ENCODE peak calls at places on chromosomes 13 and 19, in nine cellular contexts. One of them, this sample, is unnamed.

GRCh38 chr13:59638404-59638803 is 525.3 kb downstream of the DIAPH3 start:
- DNase-seq in kidney epithelial cell: no peak
- DNase-seq in adrenal gland: no peak
- DNase-seq in spleen: no peak
- DNase-seq in RWPE2: no peak
- DNase-seq in choroid plexus epithelial cell: no peak
- DNase-seq in cardiac fibroblast: peak
- DNase-seq in suprapubic skin: no peak
- DNase-seq in tibial artery: no peak
- DNase-seq in this sample: no peak

GRCh38 chr13:51370116-51370515 is 30.6 kb downstream of the SERPINE3 start:
- DNase-seq in choroid plexus epithelial cell: peak
- DNase-seq in adrenal gland: no peak
- DNase-seq in suprapubic skin: no peak
- DNase-seq in kidney epithelial cell: no peak
- DNase-seq in spleen: no peak
- DNase-seq in cardiac fibroblast: peak
- DNase-seq in tibial artery: no peak
- DNase-seq in RWPE2: no peak
- DNase-seq in this sample: peak

GRCh38 chr19:40348961-40349507 is 539 bp downstream of the PLD3 start:
- DNase-seq in choroid plexus epithelial cell: peak
- DNase-seq in spleen: no peak
- DNase-seq in kidney epithelial cell: no peak
- DNase-seq in RWPE2: no peak
- DNase-seq in adrenal gland: peak
- DNase-seq in tibial artery: no peak
- DNase-seq in suprapubic skin: no peak
- DNase-seq in cardiac fibroblast: peak
- DNase-seq in this sample: peak

GRCh38 chr13:29171244-29171643 is 351.1 kb downstream of the MTUS2 start:
- DNase-seq in suprapubic skin: no peak
- DNase-seq in adrenal gland: no peak
- DNase-seq in spleen: no peak
- DNase-seq in choroid plexus epithelial cell: no peak
- DNase-seq in cardiac fibroblast: no peak
- DNase-seq in kidney epithelial cell: no peak
- DNase-seq in RWPE2: no peak
- DNase-seq in tibial artery: no peak
- DNase-seq in this sample: no peak

GRCh38 chr19:6362351-6362801 is 1.0 kb downstream of the CLPP start:
- DNase-seq in adrenal gland: peak
- DNase-seq in spleen: no peak
- DNase-seq in RWPE2: no peak
- DNase-seq in tibial artery: no peak
- DNase-seq in choroid plexus epithelial cell: no peak
- DNase-seq in kidney epithelial cell: no peak
- DNase-seq in cardiac fibroblast: no peak
- DNase-seq in suprapubic skin: no peak
- DNase-seq in this sample: no peak

GRCh38 chr13:46530084-46530935 is 22.7 kb upstream of the LRCH1 start:
- DNase-seq in suprapubic skin: no peak
- DNase-seq in spleen: no peak
- DNase-seq in choroid plexus epithelial cell: peak
- DNase-seq in cardiac fibroblast: peak
- DNase-seq in RWPE2: no peak
- DNase-seq in tibial artery: no peak
- DNase-seq in adrenal gland: no peak
- DNase-seq in kidney epithelial cell: no peak
- DNase-seq in this sample: peak

GRCh38 chr19:2532252-2533071 is 56.5 kb downstream of the GADD45B start:
- DNase-seq in tibial artery: no peak
- DNase-seq in RWPE2: no peak
- DNase-seq in cardiac fibroblast: peak
- DNase-seq in suprapubic skin: no peak
- DNase-seq in adrenal gland: no peak
- DNase-seq in spleen: no peak
- DNase-seq in choroid plexus epithelial cell: peak
- DNase-seq in kidney epithelial cell: no peak
- DNase-seq in this sample: peak

GRCh38 chr19:45025264-45025663 is 13.6 kb upstream of the CLASRP start:
- DNase-seq in suprapubic skin: no peak
- DNase-seq in cardiac fibroblast: no peak
- DNase-seq in RWPE2: no peak
- DNase-seq in spleen: no peak
- DNase-seq in adrenal gland: no peak
- DNase-seq in choroid plexus epithelial cell: no peak
- DNase-seq in kidney epithelial cell: no peak
- DNase-seq in tibial artery: no peak
- DNase-seq in this sample: no peak

GRCh38 chr13:74977498-74977897 is 504.5 kb downstream of the TBC1D4 start:
- DNase-seq in choroid plexus epithelial cell: no peak
- DNase-seq in cardiac fibroblast: no peak
- DNase-seq in tibial artery: no peak
- DNase-seq in RWPE2: no peak
- DNase-seq in adrenal gland: no peak
- DNase-seq in spleen: no peak
- DNase-seq in suprapubic skin: no peak
- DNase-seq in kidney epithelial cell: no peak
- DNase-seq in this sample: no peak

GRCh38 chr13:111337206-111337605 is 16.8 kb downstream of the TEX29 start:
- DNase-seq in RWPE2: no peak
- DNase-seq in suprapubic skin: no peak
- DNase-seq in tibial artery: no peak
- DNase-seq in spleen: no peak
- DNase-seq in adrenal gland: no peak
- DNase-seq in choroid plexus epithelial cell: peak
- DNase-seq in cardiac fibroblast: peak
- DNase-seq in kidney epithelial cell: peak
- DNase-seq in this sample: peak

GRCh38 chr19:18424890-18425514 is 5.8 kb downstream of the SSBP4 start:
- DNase-seq in spleen: no peak
- DNase-seq in tibial artery: no peak
- DNase-seq in cardiac fibroblast: no peak
- DNase-seq in RWPE2: no peak
- DNase-seq in suprapubic skin: no peak
- DNase-seq in adrenal gland: no peak
- DNase-seq in choroid plexus epithelial cell: no peak
- DNase-seq in kidney epithelial cell: no peak
- DNase-seq in this sample: no peak

GRCh38 chr13:31946091-31946770 is 85.3 kb upstream of the FRY start:
- DNase-seq in RWPE2: no peak
- DNase-seq in tibial artery: no peak
- DNase-seq in choroid plexus epithelial cell: peak
- DNase-seq in adrenal gland: no peak
- DNase-seq in kidney epithelial cell: no peak
- DNase-seq in cardiac fibroblast: peak
- DNase-seq in suprapubic skin: no peak
- DNase-seq in spleen: no peak
- DNase-seq in this sample: no peak

GRCh38 chr19:38497907-38498306 is 64.4 kb downstream of the RYR1 start:
- DNase-seq in kidney epithelial cell: no peak
- DNase-seq in RWPE2: no peak
- DNase-seq in spleen: no peak
- DNase-seq in suprapubic skin: no peak
- DNase-seq in choroid plexus epithelial cell: no peak
- DNase-seq in cardiac fibroblast: no peak
- DNase-seq in adrenal gland: no peak
- DNase-seq in tibial artery: no peak
- DNase-seq in this sample: no peak

GRCh38 chr19:15444505-15445226 is 5.1 kb downstream of the WIZ start:
- DNase-seq in spleen: no peak
- DNase-seq in cardiac fibroblast: no peak
- DNase-seq in choroid plexus epithelial cell: no peak
- DNase-seq in kidney epithelial cell: no peak
- DNase-seq in tibial artery: peak
- DNase-seq in RWPE2: no peak
- DNase-seq in suprapubic skin: peak
- DNase-seq in adrenal gland: no peak
- DNase-seq in this sample: no peak

GRCh38 chr19:42200116-42200740 is 17.2 kb downstream of the DEDD2 start:
- DNase-seq in cardiac fibroblast: no peak
- DNase-seq in RWPE2: no peak
- DNase-seq in spleen: peak
- DNase-seq in suprapubic skin: no peak
- DNase-seq in adrenal gland: no peak
- DNase-seq in tibial artery: no peak
- DNase-seq in kidney epithelial cell: no peak
- DNase-seq in choroid plexus epithelial cell: no peak
- DNase-seq in this sample: no peak

GRCh38 chr19:51094696-51095279 is 12.1 kb upstream of the KLK14 start:
- DNase-seq in adrenal gland: no peak
- DNase-seq in suprapubic skin: no peak
- DNase-seq in cardiac fibroblast: peak
- DNase-seq in RWPE2: no peak
- DNase-seq in choroid plexus epithelial cell: no peak
- DNase-seq in spleen: no peak
- DNase-seq in kidney epithelial cell: no peak
- DNase-seq in tibial artery: no peak
- DNase-seq in this sample: no peak

GRCh38 chr13:30869491-30869890 is 36.6 kb upstream of the MEDAG start:
- DNase-seq in tibial artery: peak
- DNase-seq in choroid plexus epithelial cell: peak
- DNase-seq in adrenal gland: no peak
- DNase-seq in suprapubic skin: no peak
- DNase-seq in RWPE2: no peak
- DNase-seq in spleen: no peak
- DNase-seq in cardiac fibroblast: peak
- DNase-seq in kidney epithelial cell: no peak
- DNase-seq in this sample: no peak

GRCh38 chr13:30870916-30871712 is 35.0 kb upstream of the MEDAG start:
- DNase-seq in choroid plexus epithelial cell: no peak
- DNase-seq in cardiac fibroblast: no peak
- DNase-seq in adrenal gland: no peak
- DNase-seq in kidney epithelial cell: no peak
- DNase-seq in suprapubic skin: no peak
- DNase-seq in RWPE2: no peak
- DNase-seq in spleen: no peak
- DNase-seq in tibial artery: no peak
- DNase-seq in this sample: no peak

GRCh38 chr13:30868806-30869470 is 37.1 kb upstream of the MEDAG start:
- DNase-seq in kidney epithelial cell: no peak
- DNase-seq in cardiac fibroblast: peak
- DNase-seq in spleen: no peak
- DNase-seq in tibial artery: no peak
- DNase-seq in choroid plexus epithelial cell: peak
- DNase-seq in RWPE2: no peak
- DNase-seq in suprapubic skin: no peak
- DNase-seq in adrenal gland: no peak
- DNase-seq in this sample: no peak

GRCh38 chr13:30871713-30872029 is 34.4 kb upstream of the MEDAG start:
- DNase-seq in cardiac fibroblast: peak
- DNase-seq in RWPE2: no peak
- DNase-seq in kidney epithelial cell: no peak
- DNase-seq in tibial artery: no peak
- DNase-seq in adrenal gland: no peak
- DNase-seq in choroid plexus epithelial cell: no peak
- DNase-seq in suprapubic skin: no peak
- DNase-seq in spleen: no peak
- DNase-seq in this sample: no peak

GRCh38 chr13:30870049-30870884 is 35.8 kb upstream of the MEDAG start:
- DNase-seq in spleen: no peak
- DNase-seq in RWPE2: no peak
- DNase-seq in tibial artery: peak
- DNase-seq in choroid plexus epithelial cell: peak
- DNase-seq in suprapubic skin: peak
- DNase-seq in cardiac fibroblast: peak
- DNase-seq in adrenal gland: peak
- DNase-seq in kidney epithelial cell: no peak
- DNase-seq in this sample: peak
- TF ChIP-seq CTCF in spleen: no peak
- TF ChIP-seq CTCF in RWPE2: no peak
- TF ChIP-seq CTCF in tibial artery: no peak
- TF ChIP-seq CTCF in choroid plexus epithelial cell: no peak
- TF ChIP-seq CTCF in suprapubic skin: no peak
- TF ChIP-seq CTCF in cardiac fibroblast: no peak
- TF ChIP-seq CTCF in adrenal gland: no peak
- TF ChIP-seq CTCF in kidney epithelial cell: no peak
- TF ChIP-seq CTCF in this sample: no peak

GRCh38 chr19:49874503-49875157 is 2.5 kb downstream of the AKT1S1 start:
- DNase-seq in spleen: no peak
- DNase-seq in choroid plexus epithelial cell: no peak
- DNase-seq in suprapubic skin: no peak
- DNase-seq in RWPE2: no peak
- DNase-seq in kidney epithelial cell: no peak
- DNase-seq in adrenal gland: no peak
- DNase-seq in tibial artery: no peak
- DNase-seq in cardiac fibroblast: no peak
- DNase-seq in this sample: peak
- H3K4me3 ChIP-seq in spleen: no peak
- H3K4me3 ChIP-seq in choroid plexus epithelial cell: no peak
- H3K4me3 ChIP-seq in suprapubic skin: no peak
- H3K4me3 ChIP-seq in RWPE2: no peak
- H3K4me3 ChIP-seq in kidney epithelial cell: no peak
- H3K4me3 ChIP-seq in adrenal gland: no peak
- H3K4me3 ChIP-seq in tibial artery: no peak
- H3K4me3 ChIP-seq in cardiac fibroblast: no peak
- H3K4me3 ChIP-seq in this sample: no peak

DNA sequence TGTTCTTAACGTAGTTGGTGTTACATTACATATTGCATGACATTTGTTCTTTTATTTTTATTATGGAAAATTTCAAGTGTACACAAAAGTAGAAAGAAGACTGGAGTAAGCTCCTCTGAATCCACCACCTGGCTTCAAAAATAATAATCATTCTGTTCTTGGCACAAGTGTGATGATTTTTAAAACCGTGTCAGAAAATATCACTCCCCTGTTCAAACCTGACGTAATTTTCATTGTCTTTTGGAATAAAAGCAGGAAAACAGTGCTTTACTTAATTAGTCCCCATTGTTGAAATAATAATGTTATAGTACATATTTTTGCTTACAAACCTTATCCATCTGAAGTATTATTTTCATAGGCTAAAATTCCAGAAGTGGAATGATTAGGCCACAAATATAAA is 41.3 kb upstream of the SCEL start:
- DNase-seq in RWPE2: no peak
- DNase-seq in suprapubic skin: no peak
- DNase-seq in kidney epithelial cell: no peak
- DNase-seq in choroid plexus epithelial cell: no peak
- DNase-seq in spleen: no peak
- DNase-seq in adrenal gland: no peak
- DNase-seq in tibial artery: no peak
- DNase-seq in cardiac fibroblast: no peak
- DNase-seq in this sample: no peak
- TF ChIP-seq CTCF in RWPE2: no peak
- TF ChIP-seq CTCF in suprapubic skin: no peak
- TF ChIP-seq CTCF in kidney epithelial cell: no peak
- TF ChIP-seq CTCF in choroid plexus epithelial cell: no peak
- TF ChIP-seq CTCF in spleen: no peak
- TF ChIP-seq CTCF in adrenal gland: no peak
- TF ChIP-seq CTCF in tibial artery: no peak
- TF ChIP-seq CTCF in cardiac fibroblast: no peak
- TF ChIP-seq CTCF in this sample: no peak

DNA sequence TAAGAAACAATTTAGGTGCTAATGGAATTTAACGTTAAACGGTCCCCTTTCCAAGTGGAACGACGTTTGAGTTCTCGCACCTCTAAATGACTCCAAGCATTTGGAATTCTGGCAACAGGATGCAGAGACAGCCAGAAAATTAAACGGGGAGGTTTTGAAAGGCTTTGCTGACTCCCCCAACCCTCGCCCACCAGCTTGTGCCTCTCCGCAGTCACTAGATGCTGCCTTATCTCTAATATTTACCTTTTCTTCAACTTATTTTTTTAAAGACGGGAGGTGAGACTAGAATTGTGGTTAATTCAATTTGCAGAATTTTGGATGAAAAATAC is 2.5 kb downstream of the ZIC2 start:
- DNase-seq in tibial artery: no peak
- DNase-seq in spleen: no peak
- DNase-seq in adrenal gland: no peak
- DNase-seq in suprapubic skin: no peak
- DNase-seq in choroid plexus epithelial cell: no peak
- DNase-seq in RWPE2: no peak
- DNase-seq in cardiac fibroblast: no peak
- DNase-seq in kidney epithelial cell: no peak
- DNase-seq in this sample: no peak
- H3K4me3 ChIP-seq in tibial artery: no peak
- H3K4me3 ChIP-seq in spleen: no peak
- H3K4me3 ChIP-seq in adrenal gland: no peak
- H3K4me3 ChIP-seq in suprapubic skin: no peak
- H3K4me3 ChIP-seq in choroid plexus epithelial cell: peak
- H3K4me3 ChIP-seq in RWPE2: no peak
- H3K4me3 ChIP-seq in cardiac fibroblast: no peak
- H3K4me3 ChIP-seq in kidney epithelial cell: no peak
- H3K4me3 ChIP-seq in this sample: no peak

This sample was measured in epithelial cell of esophagus.